ENCODE peak calls at places on chromosome 9, in seven cellular contexts. T, M, V, C, D, W and U are unnamed samples.

GRCh38 chr9:133127340-133127981 is 6.4 kb upstream of the RALGDS start:
- DNase-seq in T (no peak), M (no peak), V (peak), C (no peak), D (no peak), W (no peak), U (peak)

GRCh38 chr9:70217029-70217428 is 41.7 kb upstream of the SMC5 start:
- DNase-seq in T (no peak), M (no peak), V (no peak), C (no peak), D (no peak), W (no peak), U (no peak)

GRCh38 chr9:127545196-127546124 is 66.6 kb upstream of the STXBP1 start:
- DNase-seq in T (peak), M (no peak), V (peak), C (peak), D (no peak), W (peak), U (no peak)

GRCh38 chr9:100294341-100294740 is 58.4 kb downstream of the TEX10 start:
- DNase-seq in T (peak), M (no peak), V (no peak), C (no peak), D (no peak), W (peak), U (no peak)

GRCh38 chr9:28024616-28025147 is 451.4 kb upstream of the C9orf72 start:
- DNase-seq in T (no peak), M (no peak), V (no peak), C (no peak), D (no peak), W (no peak), U (no peak)

GRCh38 chr9:70263421-70263820 is 4.6 kb downstream of the SMC5 start:
- DNase-seq in T (no peak), M (no peak), V (no peak), C (no peak), D (no peak), W (peak), U (no peak)

GRCh38 chr9:105438136-105438839 is 9.5 kb upstream of the FSD1L start:
- DNase-seq in T (peak), M (no peak), V (no peak), C (no peak), D (no peak), W (peak), U (no peak)

GRCh38 chr9:120348951-120349429 is 231.0 kb downstream of the CDK5RAP2 start:
- DNase-seq in T (peak), M (no peak), V (peak), C (peak), D (peak), W (peak), U (no peak)

GRCh38 chr9:124869986-124870560 is 8.1 kb downstream of the ARPC5L start:
- DNase-seq in T (peak), M (no peak), V (no peak), C (no peak), D (peak), W (peak), U (peak)

GRCh38 chr9:94213513-94214124 is 45.5 kb upstream of the ZNF169 start:
- DNase-seq in T (peak), M (peak), V (peak), C (peak), D (peak), W (peak), U (peak)

GRCh38 chr9:136011376-136011702 is 50.2 kb upstream of the UBAC1 start:
- DNase-seq in T (no peak), M (no peak), V (no peak), C (no peak), D (no peak), W (no peak), U (no peak)

GRCh38 chr9:133133680-133134418 is 12.8 kb upstream of the RALGDS start:
- DNase-seq in T (peak), M (peak), V (peak), C (peak), D (peak), W (peak), U (peak)

GRCh38 chr9:123999668-124000067 is 11.9 kb upstream of the LHX2 start:
- DNase-seq in T (no peak), M (no peak), V (no peak), C (no peak), D (no peak), W (no peak), U (no peak)

GRCh38 chr9:108469654-108470053 is 386.1 kb downstream of the ACTL7B start:
- DNase-seq in T (peak), M (no peak), V (no peak), C (no peak), D (no peak), W (peak), U (no peak)

GRCh38 chr9:69996947-69997346 is 46.7 kb upstream of the MAMDC2 start:
- DNase-seq in T (peak), M (no peak), V (no peak), C (no peak), D (no peak), W (peak), U (no peak)

GRCh38 chr9:8895498-8896224 is 1096.1 kb upstream of the DMAC1 start:
- DNase-seq in T (peak), M (no peak), V (peak), C (no peak), D (no peak), W (peak), U (no peak)

GRCh38 chr9:22457448-22457847 is 10.8 kb downstream of the DMRTA1 start:
- DNase-seq in T (no peak), M (no peak), V (no peak), C (no peak), D (no peak), W (no peak), U (no peak)

GRCh38 chr9:93364734-93365426 is 86.6 kb upstream of the FAM120A start:
- DNase-seq in T (no peak), M (no peak), V (no peak), C (no peak), D (no peak), W (no peak), U (no peak)

GRCh38 chr9:110814159-110814558 is 145.6 kb downstream of the MUSK start:
- DNase-seq in T (peak), M (no peak), V (no peak), C (no peak), D (no peak), W (no peak), U (no peak)

GRCh38 chr9:1429328-1429727 is 379.2 kb downstream of the DMRT2 start:
- DNase-seq in T (no peak), M (no peak), V (no peak), C (no peak), D (no peak), W (peak), U (no peak)

GRCh38 chr9:127805620-127806019 is 2.9 kb downstream of the FPGS start:
- DNase-seq in T (peak), M (no peak), V (peak), C (no peak), D (peak), W (peak), U (no peak)

GRCh38 chr9:86126998-86127972 is 27.9 kb upstream of the GOLM1 start:
- DNase-seq in T (peak), M (no peak), V (peak), C (no peak), D (no peak), W (peak), U (no peak)

GRCh38 chr9:128733256-128733655 is 9.3 kb upstream of the ZDHHC12 start:
- DNase-seq in T (peak), M (no peak), V (peak), C (no peak), D (no peak), W (peak), U (no peak)

GRCh38 chr9:20319641-20320337 is 302.5 kb downstream of the MLLT3 start:
- DNase-seq in T (peak), M (no peak), V (no peak), C (no peak), D (no peak), W (peak), U (no peak)

GRCh38 chr9:95107001-95107749 is 210.3 kb downstream of the FANCC start:
- DNase-seq in T (peak), M (no peak), V (no peak), C (no peak), D (no peak), W (peak), U (no peak)

GRCh38 chr9:130396581-130396980 is 48.2 kb upstream of the ASS1 start:
- DNase-seq in T (no peak), M (no peak), V (no peak), C (no peak), D (no peak), W (no peak), U (no peak)

GRCh38 chr9:133680976-133681657 is 45.0 kb downstream of the DBH start:
- DNase-seq in T (no peak), M (no peak), V (no peak), C (no peak), D (no peak), W (no peak), U (no peak)

GRCh38 chr9:69130456-69131441 is 43.3 kb upstream of the TJP2 start:
- DNase-seq in T (peak), M (no peak), V (peak), C (no peak), D (no peak), W (peak), U (no peak)

GRCh38 chr9:124812401-124813016 is 35.6 kb downstream of the OLFML2A start:
- DNase-seq in T (peak), M (peak), V (peak), C (no peak), D (no peak), W (peak), U (no peak)

GRCh38 chr9:74006935-74007334 is 490.2 kb upstream of the RORB start:
- DNase-seq in T (peak), M (no peak), V (no peak), C (no peak), D (no peak), W (peak), U (no peak)